ENCODE peak calls at places on chromosomes 12 and 14, in nine cellular contexts. One of them, this sample, is unnamed.

GRCh38 chr12:93177208-93178153 is 200.2 kb upstream of the NUDT4 start:
- DNase-seq in adrenal gland: peak
- DNase-seq in OCI-LY7: no peak
- DNase-seq in stimulated activated CD8-positive, alpha-beta memory T cell treated with anti-CD3 and anti-CD28 coated beads, Interleukin-4, amount 100 ng/mL, for 48 hours: no peak
- DNase-seq in Right ventricle myocardium inferior: no peak
- DNase-seq in iPS DF 19.7: no peak
- DNase-seq in cardiac muscle cell: peak
- DNase-seq in iPS DF 6.9: no peak
- DNase-seq in DMS153: no peak
- DNase-seq in this sample: no peak

GRCh38 chr14:64951724-64952123 is 9.2 kb upstream of the GPX2 start:
- DNase-seq in Right ventricle myocardium inferior: no peak
- DNase-seq in iPS DF 19.7: no peak
- DNase-seq in adrenal gland: no peak
- DNase-seq in OCI-LY7: no peak
- DNase-seq in DMS153: no peak
- DNase-seq in iPS DF 6.9: no peak
- DNase-seq in stimulated activated CD8-positive, alpha-beta memory T cell treated with anti-CD3 and anti-CD28 coated beads, Interleukin-4, amount 100 ng/mL, for 48 hours: no peak
- DNase-seq in cardiac muscle cell: no peak
- DNase-seq in this sample: no peak

GRCh38 chr14:71529855-71530254 is 402.4 kb upstream of the RGS6 start:
- DNase-seq in stimulated activated CD8-positive, alpha-beta memory T cell treated with anti-CD3 and anti-CD28 coated beads, Interleukin-4, amount 100 ng/mL, for 48 hours: no peak
- DNase-seq in OCI-LY7: no peak
- DNase-seq in adrenal gland: peak
- DNase-seq in cardiac muscle cell: no peak
- DNase-seq in iPS DF 6.9: no peak
- DNase-seq in DMS153: no peak
- DNase-seq in iPS DF 19.7: no peak
- DNase-seq in Right ventricle myocardium inferior: no peak
- DNase-seq in this sample: peak

GRCh38 chr12:76980196-76980595 is 85.2 kb downstream of the E2F7 start:
- DNase-seq in adrenal gland: no peak
- DNase-seq in OCI-LY7: no peak
- DNase-seq in DMS153: no peak
- DNase-seq in cardiac muscle cell: no peak
- DNase-seq in iPS DF 19.7: no peak
- DNase-seq in iPS DF 6.9: no peak
- DNase-seq in Right ventricle myocardium inferior: no peak
- DNase-seq in stimulated activated CD8-positive, alpha-beta memory T cell treated with anti-CD3 and anti-CD28 coated beads, Interleukin-4, amount 100 ng/mL, for 48 hours: no peak
- DNase-seq in this sample: no peak

GRCh38 chr14:92600318-92601053 is 86.9 kb downstream of the RIN3 start:
- DNase-seq in OCI-LY7: no peak
- DNase-seq in iPS DF 19.7: no peak
- DNase-seq in Right ventricle myocardium inferior: no peak
- DNase-seq in iPS DF 6.9: no peak
- DNase-seq in cardiac muscle cell: no peak
- DNase-seq in DMS153: no peak
- DNase-seq in adrenal gland: no peak
- DNase-seq in stimulated activated CD8-positive, alpha-beta memory T cell treated with anti-CD3 and anti-CD28 coated beads, Interleukin-4, amount 100 ng/mL, for 48 hours: no peak
- DNase-seq in this sample: no peak

GRCh38 chr12:110743571-110744093 is 941 bp upstream of the PPP1CC start:
- DNase-seq in cardiac muscle cell: no peak
- DNase-seq in iPS DF 19.7: no peak
- DNase-seq in DMS153: no peak
- DNase-seq in OCI-LY7: no peak
- DNase-seq in Right ventricle myocardium inferior: no peak
- DNase-seq in stimulated activated CD8-positive, alpha-beta memory T cell treated with anti-CD3 and anti-CD28 coated beads, Interleukin-4, amount 100 ng/mL, for 48 hours: peak
- DNase-seq in adrenal gland: peak
- DNase-seq in iPS DF 6.9: no peak
- DNase-seq in this sample: peak

GRCh38 chr12:103085541-103085940 is 128.1 kb downstream of the ASCL1 start:
- DNase-seq in Right ventricle myocardium inferior: no peak
- DNase-seq in iPS DF 6.9: no peak
- DNase-seq in iPS DF 19.7: no peak
- DNase-seq in cardiac muscle cell: no peak
- DNase-seq in adrenal gland: no peak
- DNase-seq in OCI-LY7: no peak
- DNase-seq in stimulated activated CD8-positive, alpha-beta memory T cell treated with anti-CD3 and anti-CD28 coated beads, Interleukin-4, amount 100 ng/mL, for 48 hours: no peak
- DNase-seq in DMS153: no peak
- DNase-seq in this sample: no peak

GRCh38 chr12:79451988-79452387 is 238.8 kb downstream of the PAWR start:
- DNase-seq in Right ventricle myocardium inferior: peak
- DNase-seq in iPS DF 19.7: no peak
- DNase-seq in adrenal gland: peak
- DNase-seq in cardiac muscle cell: no peak
- DNase-seq in iPS DF 6.9: no peak
- DNase-seq in stimulated activated CD8-positive, alpha-beta memory T cell treated with anti-CD3 and anti-CD28 coated beads, Interleukin-4, amount 100 ng/mL, for 48 hours: no peak
- DNase-seq in OCI-LY7: no peak
- DNase-seq in DMS153: no peak
- DNase-seq in this sample: peak

GRCh38 chr14:92944976-92945375 is 22.0 kb downstream of the CHGA start:
- DNase-seq in stimulated activated CD8-positive, alpha-beta memory T cell treated with anti-CD3 and anti-CD28 coated beads, Interleukin-4, amount 100 ng/mL, for 48 hours: no peak
- DNase-seq in adrenal gland: no peak
- DNase-seq in iPS DF 19.7: no peak
- DNase-seq in cardiac muscle cell: no peak
- DNase-seq in Right ventricle myocardium inferior: peak
- DNase-seq in iPS DF 6.9: no peak
- DNase-seq in OCI-LY7: no peak
- DNase-seq in DMS153: peak
- DNase-seq in this sample: no peak

GRCh38 chr12:96908170-96908675 is 1.2 kb downstream of the NEDD1 start:
- DNase-seq in adrenal gland: no peak
- DNase-seq in Right ventricle myocardium inferior: no peak
- DNase-seq in iPS DF 19.7: no peak
- DNase-seq in DMS153: no peak
- DNase-seq in cardiac muscle cell: no peak
- DNase-seq in iPS DF 6.9: no peak
- DNase-seq in stimulated activated CD8-positive, alpha-beta memory T cell treated with anti-CD3 and anti-CD28 coated beads, Interleukin-4, amount 100 ng/mL, for 48 hours: peak
- DNase-seq in OCI-LY7: no peak
- DNase-seq in this sample: no peak

GRCh38 chr14:95157987-95158712 is 821 bp upstream of the DICER1 start:
- DNase-seq in Right ventricle myocardium inferior: no peak
- DNase-seq in cardiac muscle cell: no peak
- DNase-seq in adrenal gland: no peak
- DNase-seq in iPS DF 19.7: no peak
- DNase-seq in OCI-LY7: peak
- DNase-seq in DMS153: no peak
- DNase-seq in iPS DF 6.9: no peak
- DNase-seq in stimulated activated CD8-positive, alpha-beta memory T cell treated with anti-CD3 and anti-CD28 coated beads, Interleukin-4, amount 100 ng/mL, for 48 hours: no peak
- DNase-seq in this sample: peak

GRCh38 chr12:65657635-65658034 is 166.6 kb upstream of the HMGA2 start:
- DNase-seq in iPS DF 19.7: no peak
- DNase-seq in OCI-LY7: no peak
- DNase-seq in iPS DF 6.9: no peak
- DNase-seq in adrenal gland: no peak
- DNase-seq in DMS153: no peak
- DNase-seq in cardiac muscle cell: no peak
- DNase-seq in Right ventricle myocardium inferior: no peak
- DNase-seq in stimulated activated CD8-positive, alpha-beta memory T cell treated with anti-CD3 and anti-CD28 coated beads, Interleukin-4, amount 100 ng/mL, for 48 hours: no peak
- DNase-seq in this sample: no peak

GRCh38 chr12:57135487-57135886 is 7.2 kb downstream of the LRP1 start:
- DNase-seq in OCI-LY7: no peak
- DNase-seq in Right ventricle myocardium inferior: no peak
- DNase-seq in iPS DF 19.7: no peak
- DNase-seq in iPS DF 6.9: no peak
- DNase-seq in stimulated activated CD8-positive, alpha-beta memory T cell treated with anti-CD3 and anti-CD28 coated beads, Interleukin-4, amount 100 ng/mL, for 48 hours: no peak
- DNase-seq in cardiac muscle cell: no peak
- DNase-seq in adrenal gland: no peak
- DNase-seq in DMS153: no peak
- DNase-seq in this sample: no peak

GRCh38 chr14:91315844-91316267 is 71.4 kb upstream of the GPR68 start:
- DNase-seq in Right ventricle myocardium inferior: no peak
- DNase-seq in iPS DF 6.9: no peak
- DNase-seq in stimulated activated CD8-positive, alpha-beta memory T cell treated with anti-CD3 and anti-CD28 coated beads, Interleukin-4, amount 100 ng/mL, for 48 hours: peak
- DNase-seq in OCI-LY7: peak
- DNase-seq in iPS DF 19.7: no peak
- DNase-seq in adrenal gland: no peak
- DNase-seq in DMS153: no peak
- DNase-seq in cardiac muscle cell: no peak
- DNase-seq in this sample: no peak

GRCh38 chr14:35854696-35855270 is 28.6 kb downstream of the BRMS1L start:
- DNase-seq in stimulated activated CD8-positive, alpha-beta memory T cell treated with anti-CD3 and anti-CD28 coated beads, Interleukin-4, amount 100 ng/mL, for 48 hours: no peak
- DNase-seq in DMS153: no peak
- DNase-seq in iPS DF 19.7: no peak
- DNase-seq in OCI-LY7: peak
- DNase-seq in Right ventricle myocardium inferior: no peak
- DNase-seq in cardiac muscle cell: no peak
- DNase-seq in iPS DF 6.9: no peak
- DNase-seq in adrenal gland: no peak
- DNase-seq in this sample: no peak

GRCh38 chr12:7705846-7706245 is 5.4 kb upstream of the DPPA3 start:
- DNase-seq in stimulated activated CD8-positive, alpha-beta memory T cell treated with anti-CD3 and anti-CD28 coated beads, Interleukin-4, amount 100 ng/mL, for 48 hours: no peak
- DNase-seq in cardiac muscle cell: no peak
- DNase-seq in adrenal gland: no peak
- DNase-seq in iPS DF 6.9: no peak
- DNase-seq in OCI-LY7: no peak
- DNase-seq in DMS153: no peak
- DNase-seq in Right ventricle myocardium inferior: no peak
- DNase-seq in iPS DF 19.7: no peak
- DNase-seq in this sample: no peak

GRCh38 chr14:21352587-21352986 is 31.2 kb downstream of the SUPT16H start:
- DNase-seq in adrenal gland: no peak
- DNase-seq in iPS DF 6.9: no peak
- DNase-seq in OCI-LY7: peak
- DNase-seq in DMS153: no peak
- DNase-seq in cardiac muscle cell: no peak
- DNase-seq in Right ventricle myocardium inferior: no peak
- DNase-seq in iPS DF 19.7: no peak
- DNase-seq in stimulated activated CD8-positive, alpha-beta memory T cell treated with anti-CD3 and anti-CD28 coated beads, Interleukin-4, amount 100 ng/mL, for 48 hours: no peak
- DNase-seq in this sample: no peak

GRCh38 chr12:113136128-113136989 is 798 bp upstream of the RASAL1 start:
- DNase-seq in OCI-LY7: peak
- DNase-seq in iPS DF 6.9: no peak
- DNase-seq in Right ventricle myocardium inferior: peak
- DNase-seq in DMS153: peak
- DNase-seq in stimulated activated CD8-positive, alpha-beta memory T cell treated with anti-CD3 and anti-CD28 coated beads, Interleukin-4, amount 100 ng/mL, for 48 hours: peak
- DNase-seq in cardiac muscle cell: no peak
- DNase-seq in adrenal gland: peak
- DNase-seq in iPS DF 19.7: no peak
- DNase-seq in this sample: no peak

GRCh38 chr14:75720828-75721227 is 59.8 kb downstream of the TTLL5 start:
- DNase-seq in Right ventricle myocardium inferior: peak
- DNase-seq in DMS153: no peak
- DNase-seq in iPS DF 6.9: no peak
- DNase-seq in adrenal gland: peak
- DNase-seq in OCI-LY7: no peak
- DNase-seq in stimulated activated CD8-positive, alpha-beta memory T cell treated with anti-CD3 and anti-CD28 coated beads, Interleukin-4, amount 100 ng/mL, for 48 hours: no peak
- DNase-seq in cardiac muscle cell: peak
- DNase-seq in iPS DF 19.7: no peak
- DNase-seq in this sample: peak

GRCh38 chr12:90515199-90516175 is 439.5 kb downstream of the CCER1 start:
- DNase-seq in iPS DF 19.7: no peak
- DNase-seq in adrenal gland: no peak
- DNase-seq in OCI-LY7: no peak
- DNase-seq in DMS153: no peak
- DNase-seq in Right ventricle myocardium inferior: no peak
- DNase-seq in iPS DF 6.9: no peak
- DNase-seq in cardiac muscle cell: no peak
- DNase-seq in stimulated activated CD8-positive, alpha-beta memory T cell treated with anti-CD3 and anti-CD28 coated beads, Interleukin-4, amount 100 ng/mL, for 48 hours: no peak
- DNase-seq in this sample: no peak

GRCh38 chr12:51395283-51396230 is 4.4 kb upstream of the GALNT6 start:
- DNase-seq in OCI-LY7: no peak
- DNase-seq in DMS153: no peak
- DNase-seq in cardiac muscle cell: no peak
- DNase-seq in iPS DF 6.9: no peak
- DNase-seq in adrenal gland: no peak
- DNase-seq in stimulated activated CD8-positive, alpha-beta memory T cell treated with anti-CD3 and anti-CD28 coated beads, Interleukin-4, amount 100 ng/mL, for 48 hours: peak
- DNase-seq in Right ventricle myocardium inferior: no peak
- DNase-seq in iPS DF 19.7: no peak
- DNase-seq in this sample: no peak

GRCh38 chr12:110337912-110338710 is 57.1 kb downstream of the ATP2A2 start:
- DNase-seq in iPS DF 6.9: no peak
- DNase-seq in cardiac muscle cell: no peak
- DNase-seq in stimulated activated CD8-positive, alpha-beta memory T cell treated with anti-CD3 and anti-CD28 coated beads, Interleukin-4, amount 100 ng/mL, for 48 hours: no peak
- DNase-seq in OCI-LY7: no peak
- DNase-seq in Right ventricle myocardium inferior: no peak
- DNase-seq in iPS DF 19.7: no peak
- DNase-seq in DMS153: no peak
- DNase-seq in adrenal gland: no peak
- DNase-seq in this sample: no peak

GRCh38 chr14:91202234-91202974 is 42.1 kb downstream of the GPR68 start:
- DNase-seq in cardiac muscle cell: no peak
- DNase-seq in Right ventricle myocardium inferior: peak
- DNase-seq in iPS DF 6.9: no peak
- DNase-seq in stimulated activated CD8-positive, alpha-beta memory T cell treated with anti-CD3 and anti-CD28 coated beads, Interleukin-4, amount 100 ng/mL, for 48 hours: peak
- DNase-seq in adrenal gland: peak
- DNase-seq in iPS DF 19.7: no peak
- DNase-seq in OCI-LY7: no peak
- DNase-seq in DMS153: no peak
- DNase-seq in this sample: no peak

GRCh38 chr12:3296409-3296701 is 194.6 kb upstream of the PRMT8 start:
- DNase-seq in OCI-LY7: no peak
- DNase-seq in iPS DF 6.9: no peak
- DNase-seq in Right ventricle myocardium inferior: no peak
- DNase-seq in iPS DF 19.7: no peak
- DNase-seq in stimulated activated CD8-positive, alpha-beta memory T cell treated with anti-CD3 and anti-CD28 coated beads, Interleukin-4, amount 100 ng/mL, for 48 hours: no peak
- DNase-seq in adrenal gland: no peak
- DNase-seq in cardiac muscle cell: no peak
- DNase-seq in DMS153: no peak
- DNase-seq in this sample: no peak

GRCh38 chr12:10151621-10152020 is 20.3 kb downstream of the OLR1 start:
- DNase-seq in cardiac muscle cell: no peak
- DNase-seq in adrenal gland: no peak
- DNase-seq in OCI-LY7: no peak
- DNase-seq in iPS DF 6.9: no peak
- DNase-seq in stimulated activated CD8-positive, alpha-beta memory T cell treated with anti-CD3 and anti-CD28 coated beads, Interleukin-4, amount 100 ng/mL, for 48 hours: no peak
- DNase-seq in Right ventricle myocardium inferior: no peak
- DNase-seq in iPS DF 19.7: no peak
- DNase-seq in DMS153: no peak
- DNase-seq in this sample: no peak

GRCh38 chr12:104670439-104671406 is 214.0 kb downstream of the CHST11 start:
- DNase-seq in OCI-LY7: no peak
- DNase-seq in iPS DF 19.7: no peak
- DNase-seq in adrenal gland: peak
- DNase-seq in stimulated activated CD8-positive, alpha-beta memory T cell treated with anti-CD3 and anti-CD28 coated beads, Interleukin-4, amount 100 ng/mL, for 48 hours: no peak
- DNase-seq in iPS DF 6.9: no peak
- DNase-seq in Right ventricle myocardium inferior: no peak
- DNase-seq in cardiac muscle cell: no peak
- DNase-seq in DMS153: no peak
- DNase-seq in this sample: no peak

GRCh38 chr14:90405755-90406154 is 8.9 kb downstream of the CALM1 start:
- DNase-seq in iPS DF 19.7: no peak
- DNase-seq in DMS153: no peak
- DNase-seq in adrenal gland: no peak
- DNase-seq in Right ventricle myocardium inferior: no peak
- DNase-seq in iPS DF 6.9: no peak
- DNase-seq in cardiac muscle cell: no peak
- DNase-seq in stimulated activated CD8-positive, alpha-beta memory T cell treated with anti-CD3 and anti-CD28 coated beads, Interleukin-4, amount 100 ng/mL, for 48 hours: no peak
- DNase-seq in OCI-LY7: no peak
- DNase-seq in this sample: no peak

GRCh38 chr14:75542585-75543091 is 20.4 kb downstream of the BATF start:
- DNase-seq in cardiac muscle cell: peak
- DNase-seq in DMS153: no peak
- DNase-seq in iPS DF 19.7: no peak
- DNase-seq in iPS DF 6.9: no peak
- DNase-seq in Right ventricle myocardium inferior: peak
- DNase-seq in adrenal gland: peak
- DNase-seq in OCI-LY7: peak
- DNase-seq in stimulated activated CD8-positive, alpha-beta memory T cell treated with anti-CD3 and anti-CD28 coated beads, Interleukin-4, amount 100 ng/mL, for 48 hours: peak
- DNase-seq in this sample: no peak

GRCh38 chr14:101128478-101129450 is 225.2 kb upstream of the RTL1 start:
- DNase-seq in stimulated activated CD8-positive, alpha-beta memory T cell treated with anti-CD3 and anti-CD28 coated beads, Interleukin-4, amount 100 ng/mL, for 48 hours: peak
- DNase-seq in cardiac muscle cell: no peak
- DNase-seq in iPS DF 19.7: no peak
- DNase-seq in adrenal gland: no peak
- DNase-seq in OCI-LY7: no peak
- DNase-seq in DMS153: no peak
- DNase-seq in iPS DF 6.9: no peak
- DNase-seq in Right ventricle myocardium inferior: peak
- DNase-seq in this sample: no peak

GRCh38 chr12:19415563-19415962 is 23.7 kb upstream of the AEBP2 start:
- DNase-seq in DMS153: no peak
- DNase-seq in iPS DF 19.7: no peak
- DNase-seq in adrenal gland: no peak
- DNase-seq in Right ventricle myocardium inferior: no peak
- DNase-seq in stimulated activated CD8-positive, alpha-beta memory T cell treated with anti-CD3 and anti-CD28 coated beads, Interleukin-4, amount 100 ng/mL, for 48 hours: no peak
- DNase-seq in iPS DF 6.9: no peak
- DNase-seq in cardiac muscle cell: no peak
- DNase-seq in OCI-LY7: no peak
- DNase-seq in this sample: no peak

GRCh38 chr14:30450620-30451019 is 108.3 kb upstream of the G2E3 start:
- DNase-seq in iPS DF 19.7: no peak
- DNase-seq in adrenal gland: no peak
- DNase-seq in DMS153: no peak
- DNase-seq in cardiac muscle cell: peak
- DNase-seq in iPS DF 6.9: no peak
- DNase-seq in stimulated activated CD8-positive, alpha-beta memory T cell treated with anti-CD3 and anti-CD28 coated beads, Interleukin-4, amount 100 ng/mL, for 48 hours: no peak
- DNase-seq in OCI-LY7: no peak
- DNase-seq in Right ventricle myocardium inferior: no peak
- DNase-seq in this sample: no peak

This sample was measured in ovary.